ENCODE peak calls at places on chromosomes 12 and 14, in five cellular contexts. K, X, U, G and Z are unnamed samples.

GRCh38 chr14:103889313-103890051 is 38.8 kb upstream of the TDRD9 start:
- DNase-seq in K (no peak), X (no peak), U (no peak), G (no peak), Z (peak; percentile 25)

GRCh38 chr14:95480109-95480886 is 36.2 kb downstream of the SYNE3 start:
- DNase-seq in K (peak; percentile 56), X (no peak), U (no peak), G (peak; percentile 91), Z (peak; percentile 61)

GRCh38 chr12:68745376-68745903 is 536 bp upstream of the SLC35E3 start:
- DNase-seq in K (no peak), X (no peak), U (no peak), G (no peak), Z (no peak)

GRCh38 chr12:11958216-11959091 is 112.3 kb upstream of the BCL2L14 start:
- DNase-seq in K (peak; percentile 92), X (no peak), U (no peak), G (no peak), Z (peak; percentile 78)

GRCh38 chr12:122080149-122081107 is 1.9 kb downstream of the MLXIP start:
- DNase-seq in K (peak; percentile 89), X (peak; percentile 73), U (no peak), G (peak; percentile 79), Z (peak; percentile 92)

GRCh38 chr14:69643430-69644200 is 32.2 kb downstream of the SUSD6 start:
- DNase-seq in K (peak; percentile 45), X (peak; percentile 79), U (no peak), G (peak; percentile 83), Z (peak; percentile 88)

GRCh38 chr14:63276492-63277342 is 42.0 kb downstream of the GPHB5 start:
- DNase-seq in K (peak; percentile 67), X (peak; percentile 64), U (peak; percentile 56), G (no peak), Z (peak; percentile 61)

GRCh38 chr12:48556631-48557030 is 13.2 kb downstream of the LALBA start:
- DNase-seq in K (no peak), X (no peak), U (no peak), G (no peak), Z (no peak)

GRCh38 chr14:53180272-53181221 is 27.4 kb upstream of the DDHD1 start:
- DNase-seq in K (peak; percentile 28), X (no peak), U (peak; percentile 32), G (no peak), Z (no peak)

GRCh38 chr12:95385246-95385645 is 88.7 kb upstream of the METAP2 start:
- DNase-seq in K (peak; percentile 4), X (peak; percentile 40), U (no peak), G (peak; percentile 67), Z (no peak)

GRCh38 chr14:93527076-93527692 is 96.4 kb downstream of the UNC79 start:
- DNase-seq in K (no peak), X (no peak), U (no peak), G (no peak), Z (no peak)

GRCh38 chr12:23005387-23005786 is 380.4 kb downstream of the ETNK1 start:
- DNase-seq in K (no peak), X (no peak), U (no peak), G (no peak), Z (no peak)

GRCh38 chr12:114238808-114239207 is 167.1 kb downstream of the TBX5 start:
- DNase-seq in K (no peak), X (no peak), U (peak; percentile 53), G (no peak), Z (no peak)

GRCh38 chr14:76434220-76434619 is 58.3 kb downstream of the ESRRB start:
- DNase-seq in K (no peak), X (no peak), U (no peak), G (no peak), Z (no peak)

GRCh38 chr12:10384191-10384590 is 5.7 kb downstream of the KLRK1 start:
- DNase-seq in K (no peak), X (no peak), U (no peak), G (no peak), Z (no peak)

GRCh38 chr12:69633061-69633460 is 22.4 kb upstream of the LRRC10 start:
- DNase-seq in K (no peak), X (no peak), U (no peak), G (no peak), Z (no peak)

GRCh38 chr12:46452776-46453175 is 80.2 kb upstream of the SLC38A2 start:
- DNase-seq in K (no peak), X (no peak), U (no peak), G (no peak), Z (no peak)

GRCh38 chr14:74062809-74063150 is 21.5 kb downstream of the ALDH6A1 start:
- DNase-seq in K (no peak), X (no peak), U (no peak), G (no peak), Z (no peak)

GRCh38 chr14:39395555-39396254 is 36.5 kb downstream of the FBXO33 start:
- DNase-seq in K (peak; percentile 28), X (no peak), U (no peak), G (no peak), Z (peak; percentile 6)

GRCh38 chr12:68137278-68137930 is 22.1 kb downstream of the IFNG start:
- DNase-seq in K (no peak), X (no peak), U (no peak), G (no peak), Z (no peak)

GRCh38 chr12:124005736-124006581 is 32.9 kb downstream of the ZNF664 start:
- DNase-seq in K (no peak), X (no peak), U (no peak), G (no peak), Z (no peak)

GRCh38 chr12:96457191-96457930 is 32.0 kb upstream of the CFAP54 start:
- DNase-seq in K (no peak), X (no peak), U (no peak), G (no peak), Z (no peak)

GRCh38 chr12:6089041-6089823 is 35.2 kb downstream of the VWF start:
- DNase-seq in K (peak; percentile 20), X (peak; percentile 32), U (no peak), G (no peak), Z (peak; percentile 75)

GRCh38 chr12:102498471-102498870 is 18.1 kb upstream of the IGF1 start:
- DNase-seq in K (no peak), X (no peak), U (no peak), G (no peak), Z (no peak)

GRCh38 chr12:3152013-3152412 is 74.8 kb downstream of the TSPAN9 start:
- DNase-seq in K (no peak), X (no peak), U (no peak), G (peak; percentile 57), Z (no peak)